ENCODE peak calls at places on chromosomes 11 and 22, in six cellular contexts. Q is HAP-1, R is mucosa of descending colon, A is MM.1S, S is transverse colon, X is IMR-90. P is an unnamed sample. For H3K4me1, the result is how much of the 10 kb centered on the place peaks cover.

GRCh38 chr11:72521672-72522071 is 87.3 kb upstream of the CLPB start:
- DNase-seq in Q (no peak), R (no peak), A (no peak), S (no peak), X (no peak), P (no peak)

GRCh38 chr11:75347781-75348613 is 3.5 kb downstream of the ARRB1 start:
- DNase-seq in Q (peak), R (no peak), A (no peak), S (no peak), X (peak), P (no peak)

GRCh38 chr11:72589802-72590761 is 84.1 kb downstream of the PDE2A start:
- DNase-seq in Q (peak), R (peak), A (peak), S (peak), X (no peak), P (peak)

GRCh38 chr11:86162257-86162656 is 82.3 kb upstream of the EED start:
- DNase-seq in Q (no peak), R (no peak), A (no peak), S (peak), X (peak), P (peak)

GRCh38 chr22:25484498-25484897 is 80.0 kb upstream of the GRK3 start:
- DNase-seq in Q (no peak), R (no peak), A (no peak), S (no peak), X (no peak), P (no peak)

GRCh38 chr22:41619979-41620645 is 731 bp downstream of the DESI1 start:
- DNase-seq in Q (peak), R (peak), A (peak), S (peak), X (no peak), P (peak)

GRCh38 chr11:72781313-72782080 is 12.3 kb downstream of the STARD10 start:
- DNase-seq in Q (peak), R (peak), A (peak), S (peak), X (no peak), P (no peak)

GRCh38 chr22:33302049-33302545 is 243.9 kb upstream of the SYN3 start:
- DNase-seq in Q (peak), R (peak), A (peak), S (peak), X (peak), P (peak)

GRCh38 chr22:45638834-45639746 is 32.5 kb upstream of the ATXN10 start:
- DNase-seq in Q (no peak), R (peak), A (no peak), S (peak), X (no peak), P (no peak)

GRCh38 chr11:1129666-1130160 is 28.0 kb upstream of the MUC5AC start:
- DNase-seq in Q (peak), R (no peak), A (no peak), S (no peak), X (no peak), P (no peak)

GRCh38 chr11:64765291-64765803 is 5.6 kb upstream of the PYGM start:
- DNase-seq in Q (peak), R (no peak), A (no peak), S (no peak), X (no peak), P (no peak)

GRCh38 chr11:14148653-14149273 is 186.2 kb downstream of the SPON1 start:
- DNase-seq in Q (no peak), R (no peak), A (peak), S (no peak), X (peak), P (no peak)

GRCh38 chr11:12432507-12432906 is 55.1 kb downstream of the PARVA start:
- DNase-seq in Q (no peak), R (no peak), A (no peak), S (no peak), X (no peak), P (no peak)
- H3K4me1 ChIP-seq in Q (under half), R (under half), A (under half), S (under half), X (under half), P (under half)

GRCh38 chr11:7906481-7906880 is 24.6 kb downstream of the OR10A6 start:
- DNase-seq in Q (no peak), R (no peak), A (no peak), S (no peak), X (no peak), P (no peak)
- H3K4me1 ChIP-seq in Q (under half), R (under half), A (under half), S (under half), X (under half), P (under half)

GRCh38 chr22:30221121-30221992 is 25.2 kb downstream of the LIF start:
- DNase-seq in Q (no peak), R (peak), A (peak), S (peak), X (no peak), P (no peak)

GRCh38 chr22:30217698-30218565 is 28.6 kb downstream of the LIF start:
- DNase-seq in Q (no peak), R (peak), A (no peak), S (no peak), X (no peak), P (no peak)

GRCh38 chr22:30219668-30220278 is 26.8 kb downstream of the LIF start:
- DNase-seq in Q (no peak), R (no peak), A (no peak), S (no peak), X (no peak), P (no peak)

GRCh38 chr22:30220338-30221009 is 26.1 kb downstream of the LIF start:
- DNase-seq in Q (no peak), R (peak), A (peak), S (no peak), X (no peak), P (no peak)

DNA sequence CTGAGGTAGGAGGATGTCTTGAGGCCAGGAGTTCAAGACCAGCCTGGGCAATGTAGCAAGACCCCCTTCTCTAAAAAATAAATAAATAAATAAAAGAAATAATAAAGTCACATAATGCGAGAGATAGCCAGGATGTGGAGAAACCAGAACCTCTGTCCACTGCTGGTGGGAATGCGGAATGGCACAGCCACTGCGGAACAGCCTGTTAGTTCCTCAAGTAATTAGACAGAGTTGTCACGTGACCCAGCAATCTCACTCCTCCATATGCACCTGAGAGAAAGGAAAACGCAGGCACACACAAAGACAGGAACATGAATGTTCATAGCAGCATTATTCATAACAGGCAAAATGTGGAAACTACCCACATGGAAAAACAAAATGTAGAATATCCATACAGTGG is 27.5 kb downstream of the LIF start:
- DNase-seq in Q (no peak), R (peak), A (no peak), S (no peak), X (no peak), P (no peak)
- H3K4me1 ChIP-seq in Q (under half), R (under half), A (under half), S (under half), X (under half), P (under half)

GRCh38 chr11:78574386-78575381 is at the start of gene NARS2:
- DNase-seq in Q (peak), R (peak), A (peak), S (peak), X (peak), P (peak)
- H3K4me1 ChIP-seq in Q (under half), R (under half), A (under half), S (under half), X (under half), P (under half)

DNA sequence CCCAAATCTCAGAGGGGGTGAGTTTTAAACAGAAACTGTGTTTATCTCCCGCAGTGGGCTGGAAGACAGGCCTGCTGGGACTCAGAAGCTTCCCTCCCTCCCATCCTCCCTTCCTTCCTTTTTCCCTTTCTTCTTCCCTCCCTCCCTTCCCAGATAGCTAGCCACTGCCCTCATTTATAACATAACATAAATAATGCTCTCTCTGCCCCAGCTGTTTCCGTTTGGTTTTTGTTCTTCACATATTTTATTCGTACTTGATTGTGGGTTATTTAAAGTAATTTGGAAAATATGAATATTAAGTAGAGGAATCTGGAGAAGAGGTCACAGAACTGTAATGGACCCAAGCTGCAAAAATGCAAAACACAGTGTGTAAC is 140.9 kb downstream of the TEAD1 start:
- DNase-seq in Q (no peak), R (no peak), A (no peak), S (no peak), X (no peak), P (no peak)
- H3K4me1 ChIP-seq in Q (under half), R (under half), A (half or more), S (under half), X (under half), P (under half)